ENCODE peak calls at places on chromosomes 13 and 19, in seven cellular contexts. P, W, I, V, F, K and C are unnamed samples.

GRCh38 chr13:51331354-51331861 is 8.1 kb upstream of the SERPINE3 start:
- DNase-seq in P (no peak), W (no peak), F (no peak), K (no peak), I (no peak), V (no peak), C (peak)

GRCh38 chr13:21309542-21310172 is 133.2 kb downstream of the MRPL57 start:
- DNase-seq in P (no peak), K (no peak), W (no peak), V (no peak), I (no peak), F (peak), C (no peak)

GRCh38 chr13:95948646-95949045 is 104.6 kb downstream of the UGGT2 start:
- DNase-seq in V (no peak), I (no peak), K (no peak), P (no peak), W (no peak), F (peak), C (no peak)

GRCh38 chr13:51957377-51958216 is 53.7 kb downstream of the ATP7B start:
- DNase-seq in I (no peak), P (no peak), K (no peak), V (no peak), W (peak), F (no peak), C (no peak)

GRCh38 chr13:88857256-88857655 is 1186.1 kb downstream of the SLITRK5 start:
- DNase-seq in K (no peak), P (no peak), W (no peak), V (no peak), F (peak), I (no peak), C (no peak)

GRCh38 chr13:86446311-86446710 is 647.1 kb upstream of the SLITRK6 start:
- DNase-seq in W (no peak), F (peak), I (no peak), P (peak), K (peak), V (peak), C (no peak)

GRCh38 chr13:106593131-106593530 is 25.2 kb upstream of the ARGLU1 start:
- DNase-seq in P (no peak), W (no peak), V (no peak), K (no peak), F (no peak), I (no peak), C (no peak)

GRCh38 chr19:45621389-45621788 is 17.8 kb downstream of the EML2 start:
- DNase-seq in V (no peak), F (no peak), I (no peak), W (no peak), K (no peak), P (no peak), C (no peak)

GRCh38 chr13:21744149-21744548 is 73.3 kb downstream of the FGF9 start:
- DNase-seq in F (no peak), P (no peak), V (no peak), W (no peak), I (no peak), K (no peak), C (no peak)

GRCh38 chr13:83372786-83373185 is 509.5 kb downstream of the SLITRK1 start:
- DNase-seq in I (no peak), F (no peak), P (no peak), V (peak), K (no peak), W (no peak), C (no peak)

GRCh38 chr13:99087954-99088491 is 110.2 kb upstream of the DOCK9 start:
- DNase-seq in K (peak), W (peak), I (no peak), P (peak), F (no peak), V (no peak), C (no peak)

GRCh38 chr19:3370214-3370720 is 3.9 kb downstream of the NFIC start:
- DNase-seq in W (no peak), I (peak), P (no peak), V (no peak), K (peak), F (no peak), C (no peak)

GRCh38 chr19:33728141-33728540 is 68.5 kb upstream of the KCTD15 start:
- DNase-seq in W (no peak), P (no peak), V (no peak), K (no peak), I (no peak), F (no peak), C (no peak)

GRCh38 chr13:51902776-51903175 is 41.0 kb downstream of the CCDC70 start:
- DNase-seq in P (no peak), W (no peak), K (no peak), I (no peak), V (no peak), F (no peak), C (no peak)

GRCh38 chr19:13096968-13097330 is 5.7 kb downstream of the LYL1 start:
- DNase-seq in V (no peak), F (no peak), I (no peak), P (no peak), W (no peak), K (no peak), C (no peak)

GRCh38 chr13:31154939-31155338 is 6.8 kb downstream of the HSPH1 start:
- DNase-seq in K (no peak), F (no peak), I (no peak), P (no peak), W (no peak), V (no peak), C (no peak)

GRCh38 chr13:35808846-35809245 is 322.3 kb downstream of the DCLK1 start:
- DNase-seq in W (no peak), K (no peak), V (no peak), F (no peak), P (no peak), I (no peak), C (no peak)

GRCh38 chr19:1503089-1503924 is 9.5 kb downstream of the ADAMTSL5 start:
- DNase-seq in K (peak), V (peak), P (peak), I (peak), F (peak), W (peak), C (peak)

GRCh38 chr13:108276060-108276459 is 6.5 kb downstream of the TNFSF13B start:
- DNase-seq in I (peak), P (no peak), K (no peak), F (no peak), W (no peak), V (no peak), C (no peak)

GRCh38 chr13:61774903-61775302 is 359.3 kb upstream of the PCDH20 start:
- DNase-seq in P (no peak), K (no peak), V (no peak), W (no peak), I (no peak), F (no peak), C (no peak)

GRCh38 chr19:478236-478888 is 17.5 kb upstream of the SHC2 start:
- DNase-seq in F (no peak), V (no peak), P (no peak), I (no peak), W (no peak), K (no peak), C (no peak)

GRCh38 chr13:110702089-110702488 is 3.8 kb downstream of the CARS2 start:
- DNase-seq in V (no peak), P (no peak), F (no peak), I (no peak), W (no peak), K (no peak), C (no peak)

GRCh38 chr19:45492627-45493470 is 4.0 kb downstream of the RTN2 start:
- DNase-seq in P (no peak), V (peak), W (peak), F (peak), K (peak), I (peak), C (peak)

GRCh38 chr19:15476334-15476733 is 3.0 kb downstream of the PGLYRP2 start:
- DNase-seq in V (no peak), P (no peak), I (no peak), F (no peak), K (no peak), W (no peak), C (peak)

GRCh38 chr19:4018140-4018613 is 10.6 kb downstream of the PIAS4 start:
- DNase-seq in K (no peak), P (no peak), I (no peak), V (no peak), W (no peak), F (no peak), C (no peak)

GRCh38 chr19:5001547-5002131 is 32.7 kb downstream of the KDM4B start:
- DNase-seq in F (peak), W (no peak), P (peak), V (peak), I (peak), K (peak), C (peak)

GRCh38 chr13:103282571-103283450 is 216.6 kb upstream of the SLC10A2 start:
- DNase-seq in K (no peak), V (peak), I (no peak), P (no peak), W (no peak), F (peak), C (no peak)

GRCh38 chr13:48159436-48160225 is 64.7 kb upstream of the MED4 start:
- DNase-seq in V (no peak), K (no peak), F (peak), P (no peak), W (no peak), I (no peak), C (no peak)

GRCh38 chr19:32404213-32404938 is 1.2 kb upstream of the DPY19L3 start:
- DNase-seq in I (no peak), P (peak), K (peak), W (no peak), F (peak), V (no peak), C (no peak)

GRCh38 chr19:4059931-4060620 is 6.6 kb downstream of the ZBTB7A start:
- DNase-seq in F (peak), P (peak), W (peak), K (peak), V (no peak), I (peak), C (peak)

GRCh38 chr19:49546825-49547565 is 19.2 kb downstream of the RCN3 start:
- DNase-seq in V (peak), K (peak), F (peak), P (peak), W (peak), I (peak), C (peak)

GRCh38 chr13:19863323-19864017 is at the start of gene ZMYM5:
- DNase-seq in F (peak), I (peak), P (peak), K (peak), V (peak), W (peak), C (peak)

GRCh38 chr13:19864018-19864338 is 529 bp upstream of the ZMYM5 start:
- DNase-seq in F (peak), W (peak), V (peak), K (no peak), P (peak), I (peak), C (peak)

GRCh38 chr13:19862511-19863313 is 737 bp downstream of the ZMYM5 start:
- DNase-seq in I (peak), V (peak), P (no peak), K (peak), F (peak), W (peak), C (peak)

GRCh38 chr13:19861762-19862161 is 1.7 kb downstream of the ZMYM5 start:
- DNase-seq in F (peak), I (no peak), P (no peak), K (no peak), W (no peak), V (no peak), C (no peak)

GRCh38 chr13:19864339-19865309 is 1.2 kb upstream of the ZMYM5 start:
- DNase-seq in F (peak), V (peak), K (peak), I (peak), P (peak), W (peak), C (peak)
- TF ChIP-seq CTCF in F (no peak), V (peak), K (peak), I (peak), P (peak), W (peak), C (peak)

GRCh38 chr19:7681336-7682174 is 922 bp downstream of the TRAPPC5 start:
- DNase-seq in K (peak), V (peak), I (peak), P (peak), F (peak), W (peak), C (peak)
- TF ChIP-seq CTCF in K (peak), V (peak), I (peak), P (no peak), F (peak), W (peak), C (peak)

DNA sequence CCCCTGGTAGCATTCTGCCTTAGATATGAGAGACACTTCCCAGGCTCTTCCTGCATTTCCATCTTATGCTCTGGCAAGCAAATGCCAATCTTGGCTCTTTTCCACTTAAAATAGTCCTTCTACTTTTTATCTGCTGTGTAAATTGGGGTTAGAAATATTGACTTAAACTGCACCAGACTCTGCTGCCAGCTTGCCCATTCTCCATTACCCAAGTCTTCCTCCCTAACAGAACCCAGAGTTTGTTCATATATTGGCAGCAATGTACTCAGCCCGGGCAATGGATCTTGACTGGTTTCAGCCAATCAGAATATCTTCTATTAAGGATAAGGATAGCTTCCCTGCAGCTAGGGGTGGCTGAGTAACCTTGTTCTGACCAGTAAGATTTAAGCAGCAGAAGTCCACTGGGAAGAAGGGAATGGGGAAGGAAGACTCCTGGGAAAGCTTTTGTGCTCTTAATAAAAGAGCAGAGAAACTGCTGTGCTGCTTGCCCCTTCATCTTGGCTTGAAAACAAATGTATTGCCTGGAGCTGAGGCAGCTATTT is 177.1 kb downstream of the KCNRG start:
- DNase-seq in P (no peak), F (no peak), I (no peak), W (no peak), K (no peak), V (no peak), C (no peak)
- TF ChIP-seq CTCF in P (no peak), F (no peak), I (no peak), W (no peak), K (no peak), V (no peak), C (no peak)

GRCh38 chr13:50123515-50123861 is 108.2 kb downstream of the KCNRG start:
- DNase-seq in P (no peak), F (no peak), I (no peak), W (no peak), K (no peak), V (no peak), C (no peak)
- TF ChIP-seq CTCF in P (no peak), F (no peak), I (no peak), W (no peak), K (no peak), V (no peak), C (no peak)

DNA sequence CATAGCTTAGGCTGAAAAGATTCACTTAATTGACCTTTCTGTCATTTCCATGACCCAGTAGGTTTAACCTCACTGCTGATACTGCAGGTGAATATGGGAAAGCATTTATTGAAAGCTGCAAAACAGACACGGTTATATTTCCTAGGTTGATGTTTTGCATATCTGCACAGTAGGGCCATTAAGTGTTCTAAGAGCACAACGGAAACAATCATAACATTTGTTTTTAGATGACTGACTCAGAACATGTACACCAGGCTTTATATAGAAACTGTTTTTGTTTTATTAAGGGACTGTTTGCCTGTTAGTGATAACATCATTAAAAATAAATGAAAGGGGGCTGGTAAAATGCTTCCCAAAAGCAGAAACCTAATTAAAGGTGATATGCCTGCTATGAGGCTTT is 367.8 kb downstream of the DACH1 start:
- DNase-seq in I (no peak), P (no peak), F (no peak), K (no peak), V (no peak), W (no peak), C (no peak)
- TF ChIP-seq CTCF in I (no peak), P (no peak), F (no peak), K (no peak), V (no peak), W (no peak), C (no peak)

DNA sequence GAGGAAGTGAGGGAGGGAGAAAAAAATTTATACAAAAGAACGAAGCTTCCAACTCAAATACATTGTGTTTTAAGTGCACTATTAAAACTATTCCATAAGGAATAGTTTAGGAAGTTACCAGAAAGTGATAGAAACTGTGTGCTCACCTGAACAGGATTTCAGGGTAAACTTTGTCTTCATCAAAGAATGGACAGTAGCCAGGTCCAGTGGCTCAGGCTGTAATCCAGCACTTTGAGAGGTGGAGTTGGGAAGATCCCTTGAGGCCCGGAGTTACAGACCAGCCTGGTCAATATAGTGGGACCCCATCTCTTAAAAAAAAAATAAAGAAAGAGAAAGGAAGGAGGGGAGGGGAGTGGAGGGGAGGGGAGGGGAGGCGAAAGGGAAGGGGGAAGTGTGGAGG is 13.0 kb upstream of the CDADC1 start:
- DNase-seq in P (no peak), I (no peak), F (no peak), W (no peak), K (no peak), V (no peak), C (no peak)
- TF ChIP-seq CTCF in P (no peak), I (no peak), F (no peak), W (no peak), K (no peak), V (no peak), C (no peak)

GRCh38 chr19:27776020-27776419 is 1436.9 kb downstream of the UQCRFS1 start:
- DNase-seq in V (peak), I (peak), F (peak), P (no peak), K (peak), W (no peak), C (no peak)

GRCh38 chr19:27774827-27775226 is 1438.1 kb downstream of the UQCRFS1 start:
- DNase-seq in F (no peak), V (peak), W (no peak), K (peak), I (no peak), P (no peak), C (no peak)

GRCh38 chr19:27775395-27775794 is 1437.6 kb downstream of the UQCRFS1 start:
- DNase-seq in P (no peak), V (peak), K (peak), I (no peak), W (no peak), F (no peak), C (no peak)

GRCh38 chr19:27773318-27774094 is 1439.4 kb downstream of the UQCRFS1 start:
- DNase-seq in V (no peak), F (no peak), P (no peak), I (no peak), W (no peak), K (peak), C (no peak)

GRCh38 chr19:27774337-27774736 is 1438.6 kb downstream of the UQCRFS1 start:
- DNase-seq in V (peak), P (peak), W (no peak), F (no peak), I (no peak), K (peak), C (no peak)
- TF ChIP-seq CTCF in V (no peak), P (peak), W (no peak), F (peak), I (no peak), K (peak), C (no peak)

GRCh38 chr19:40224342-40225148 is 1.9 kb downstream of the CCNP start:
- DNase-seq in K (no peak), I (no peak), V (no peak), W (no peak), P (no peak), F (peak), C (no peak)

GRCh38 chr19:40228863-40229262 is 2.4 kb upstream of the CCNP start:
- DNase-seq in I (no peak), W (no peak), V (no peak), K (no peak), F (no peak), P (no peak), C (no peak)

GRCh38 chr19:40223135-40223822 is 3.2 kb downstream of the CCNP start:
- DNase-seq in F (no peak), I (no peak), K (peak), V (no peak), W (peak), P (no peak), C (no peak)

GRCh38 chr19:40228371-40228770 is 1.9 kb upstream of the CCNP start:
- DNase-seq in V (no peak), K (no peak), F (no peak), P (no peak), I (no peak), W (no peak), C (no peak)

GRCh38 chr19:40225440-40226305 is 816 bp downstream of the CCNP start:
- DNase-seq in V (no peak), W (no peak), K (no peak), I (peak), F (no peak), P (no peak), C (no peak)
- TF ChIP-seq CTCF in V (no peak), W (no peak), K (no peak), I (no peak), F (no peak), P (no peak), C (no peak)

GRCh38 chr19:35095667-35096368 is 19.8 kb upstream of the FXYD3 start:
- DNase-seq in W (no peak), F (peak), I (no peak), V (no peak), K (no peak), P (no peak), C (no peak)
- TF ChIP-seq CTCF in W (no peak), F (no peak), I (no peak), V (no peak), K (no peak), P (no peak), C (no peak)

DNA sequence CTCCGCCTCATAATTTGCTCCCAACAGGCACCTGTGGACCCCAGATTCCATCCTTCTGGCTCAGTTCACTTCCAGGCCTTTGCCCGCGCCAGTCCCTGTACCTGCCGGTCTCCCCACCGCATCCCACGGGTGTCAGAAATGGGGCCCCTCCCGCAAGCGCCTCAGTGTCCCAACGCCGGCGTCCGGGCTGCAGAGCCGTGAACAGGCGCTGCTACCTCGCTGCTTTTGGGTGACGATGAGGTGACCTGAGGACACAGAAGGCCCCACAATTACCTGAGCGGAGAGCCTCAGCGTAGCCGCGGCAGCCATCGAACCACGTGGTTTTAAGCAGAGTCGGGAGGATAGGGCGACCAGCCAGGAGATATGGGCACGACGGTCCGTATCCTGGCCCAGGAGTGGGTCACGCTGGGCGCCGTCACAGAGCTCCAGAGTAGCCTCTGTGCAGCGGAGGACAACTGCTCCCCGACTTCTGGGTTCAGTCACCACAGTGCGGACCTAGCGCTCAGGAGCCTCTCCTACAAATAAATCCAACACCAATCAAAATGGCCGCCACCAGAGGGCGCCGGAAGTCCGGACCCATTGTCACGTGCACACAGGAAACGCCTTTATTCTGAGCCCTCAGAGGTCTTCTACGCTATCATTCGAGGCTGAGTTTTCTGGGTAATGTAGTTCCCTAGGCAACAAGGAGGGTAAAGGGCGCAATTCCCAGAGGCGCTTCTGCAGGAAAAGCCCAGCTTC is at the start of gene ZNF814:
- DNase-seq in P (peak), W (peak), V (peak), F (no peak), I (peak), K (peak), C (peak)
- TF ChIP-seq CTCF in P (peak), W (peak), V (peak), F (peak), I (peak), K (peak), C (peak)